ENCODE peak calls at places on chromosomes 1 and 21, in eight cellular contexts. One of them, this sample, is unnamed.

GRCh38 chr21:26070822-26071425 is 99.6 kb downstream of the APP start:
- DNase-seq in psoas muscle: no peak
- DNase-seq in right cardiac atrium: no peak
- DNase-seq in sigmoid colon: peak; percentile 81
- DNase-seq in mammary epithelial cell: no peak
- DNase-seq in left ventricle myocardium inferior: no peak
- DNase-seq in mesendoderm: peak; percentile 76
- DNase-seq in GM23338: peak; percentile 67
- DNase-seq in this sample: peak; percentile 30

GRCh38 chr21:27526451-27526850 is 559.6 kb upstream of the ADAMTS5 start:
- DNase-seq in psoas muscle: no peak
- DNase-seq in right cardiac atrium: peak; percentile 43
- DNase-seq in sigmoid colon: no peak
- DNase-seq in mammary epithelial cell: no peak
- DNase-seq in left ventricle myocardium inferior: peak; percentile 23
- DNase-seq in mesendoderm: peak; percentile 3
- DNase-seq in GM23338: no peak
- DNase-seq in this sample: no peak

GRCh38 chr1:186896211-186896610 is 67.5 kb downstream of the PLA2G4A start:
- DNase-seq in psoas muscle: no peak
- DNase-seq in right cardiac atrium: no peak
- DNase-seq in sigmoid colon: no peak
- DNase-seq in mammary epithelial cell: peak; percentile 53
- DNase-seq in left ventricle myocardium inferior: no peak
- DNase-seq in mesendoderm: no peak
- DNase-seq in GM23338: no peak
- DNase-seq in this sample: peak; percentile 8

GRCh38 chr1:206143537-206144155 is 26.5 kb upstream of the AVPR1B start:
- DNase-seq in psoas muscle: no peak
- DNase-seq in right cardiac atrium: no peak
- DNase-seq in sigmoid colon: no peak
- DNase-seq in mammary epithelial cell: no peak
- DNase-seq in left ventricle myocardium inferior: no peak
- DNase-seq in mesendoderm: no peak
- DNase-seq in GM23338: no peak
- DNase-seq in this sample: no peak

GRCh38 chr1:198903203-198903602 is 264.4 kb downstream of the PTPRC start:
- DNase-seq in psoas muscle: no peak
- DNase-seq in right cardiac atrium: no peak
- DNase-seq in sigmoid colon: no peak
- DNase-seq in mammary epithelial cell: peak; percentile 44
- DNase-seq in left ventricle myocardium inferior: no peak
- DNase-seq in mesendoderm: peak; percentile 54
- DNase-seq in GM23338: peak; percentile 62
- DNase-seq in this sample: peak; percentile 12

GRCh38 chr1:54884135-54884586 is 2.8 kb downstream of the DHCR24 start:
- DNase-seq in psoas muscle: no peak
- DNase-seq in right cardiac atrium: no peak
- DNase-seq in sigmoid colon: no peak
- DNase-seq in mammary epithelial cell: no peak
- DNase-seq in left ventricle myocardium inferior: no peak
- DNase-seq in mesendoderm: no peak
- DNase-seq in GM23338: no peak
- DNase-seq in this sample: no peak

GRCh38 chr21:34276711-34277425 is 86.9 kb upstream of the KCNE2 start:
- DNase-seq in psoas muscle: no peak
- DNase-seq in right cardiac atrium: no peak
- DNase-seq in sigmoid colon: no peak
- DNase-seq in mammary epithelial cell: peak; percentile 17
- DNase-seq in left ventricle myocardium inferior: no peak
- DNase-seq in mesendoderm: no peak
- DNase-seq in GM23338: no peak
- DNase-seq in this sample: no peak

GRCh38 chr1:67556297-67556900 is 126.2 kb upstream of the SERBP1 start:
- DNase-seq in psoas muscle: no peak
- DNase-seq in right cardiac atrium: no peak
- DNase-seq in sigmoid colon: no peak
- DNase-seq in mammary epithelial cell: no peak
- DNase-seq in left ventricle myocardium inferior: no peak
- DNase-seq in mesendoderm: no peak
- DNase-seq in GM23338: no peak
- DNase-seq in this sample: no peak

GRCh38 chr1:64675718-64676345 is 69.0 kb upstream of the RAVER2 start:
- DNase-seq in psoas muscle: no peak
- DNase-seq in right cardiac atrium: no peak
- DNase-seq in sigmoid colon: no peak
- DNase-seq in mammary epithelial cell: no peak
- DNase-seq in left ventricle myocardium inferior: no peak
- DNase-seq in mesendoderm: no peak
- DNase-seq in GM23338: peak; percentile 51
- DNase-seq in this sample: peak; percentile 37

GRCh38 chr21:29287383-29287782 is 11.3 kb upstream of the BACH1 start:
- DNase-seq in psoas muscle: no peak
- DNase-seq in right cardiac atrium: no peak
- DNase-seq in sigmoid colon: no peak
- DNase-seq in mammary epithelial cell: no peak
- DNase-seq in left ventricle myocardium inferior: no peak
- DNase-seq in mesendoderm: no peak
- DNase-seq in GM23338: no peak
- DNase-seq in this sample: no peak

GRCh38 chr1:28122183-28122582 is 33.8 kb upstream of the EYA3 start:
- DNase-seq in psoas muscle: no peak
- DNase-seq in right cardiac atrium: no peak
- DNase-seq in sigmoid colon: no peak
- DNase-seq in mammary epithelial cell: no peak
- DNase-seq in left ventricle myocardium inferior: no peak
- DNase-seq in mesendoderm: no peak
- DNase-seq in GM23338: no peak
- DNase-seq in this sample: no peak

GRCh38 chr1:152112101-152112884 is 3.0 kb downstream of the TCHH start:
- DNase-seq in psoas muscle: no peak
- DNase-seq in right cardiac atrium: peak; percentile 43
- DNase-seq in sigmoid colon: no peak
- DNase-seq in mammary epithelial cell: peak; percentile 31
- DNase-seq in left ventricle myocardium inferior: no peak
- DNase-seq in mesendoderm: peak; percentile 40
- DNase-seq in GM23338: peak; percentile 58
- DNase-seq in this sample: no peak

GRCh38 chr1:38728176-38728908 is 131.2 kb downstream of the RRAGC start:
- DNase-seq in psoas muscle: no peak
- DNase-seq in right cardiac atrium: peak; percentile 87
- DNase-seq in sigmoid colon: peak; percentile 81
- DNase-seq in mammary epithelial cell: peak; percentile 7
- DNase-seq in left ventricle myocardium inferior: peak; percentile 53
- DNase-seq in mesendoderm: peak; percentile 22
- DNase-seq in GM23338: peak; percentile 20
- DNase-seq in this sample: peak; percentile 71

GRCh38 chr1:119859647-119860046 is 36.7 kb downstream of the ADAM30 start:
- DNase-seq in psoas muscle: no peak
- DNase-seq in right cardiac atrium: no peak
- DNase-seq in sigmoid colon: no peak
- DNase-seq in mammary epithelial cell: peak; percentile 53
- DNase-seq in left ventricle myocardium inferior: no peak
- DNase-seq in mesendoderm: no peak
- DNase-seq in GM23338: no peak
- DNase-seq in this sample: no peak

GRCh38 chr1:13930151-13930550 is 230.2 kb downstream of the PRDM2 start:
- DNase-seq in psoas muscle: no peak
- DNase-seq in right cardiac atrium: no peak
- DNase-seq in sigmoid colon: no peak
- DNase-seq in mammary epithelial cell: no peak
- DNase-seq in left ventricle myocardium inferior: no peak
- DNase-seq in mesendoderm: peak; percentile 57
- DNase-seq in GM23338: peak; percentile 78
- DNase-seq in this sample: no peak

GRCh38 chr1:224644553-224645154 is 28.5 kb downstream of the CNIH3 start:
- DNase-seq in psoas muscle: no peak
- DNase-seq in right cardiac atrium: no peak
- DNase-seq in sigmoid colon: no peak
- DNase-seq in mammary epithelial cell: peak; percentile 48
- DNase-seq in left ventricle myocardium inferior: no peak
- DNase-seq in mesendoderm: peak; percentile 84
- DNase-seq in GM23338: peak; percentile 80
- DNase-seq in this sample: peak; percentile 73

GRCh38 chr1:162213281-162213909 is 143.9 kb downstream of the NOS1AP start:
- DNase-seq in psoas muscle: peak; percentile 59
- DNase-seq in right cardiac atrium: peak; percentile 77
- DNase-seq in sigmoid colon: peak; percentile 92
- DNase-seq in mammary epithelial cell: peak; percentile 84
- DNase-seq in left ventricle myocardium inferior: peak; percentile 42
- DNase-seq in mesendoderm: no peak
- DNase-seq in GM23338: peak; percentile 59
- DNase-seq in this sample: peak; percentile 24

GRCh38 chr1:183871568-183871967 is 66.6 kb downstream of the RGL1 start:
- DNase-seq in psoas muscle: no peak
- DNase-seq in right cardiac atrium: no peak
- DNase-seq in sigmoid colon: no peak
- DNase-seq in mammary epithelial cell: no peak
- DNase-seq in left ventricle myocardium inferior: no peak
- DNase-seq in mesendoderm: no peak
- DNase-seq in GM23338: no peak
- DNase-seq in this sample: no peak

GRCh38 chr1:159076753-159077656 is at the start of gene AIM2:
- DNase-seq in psoas muscle: no peak
- DNase-seq in right cardiac atrium: peak; percentile 55
- DNase-seq in sigmoid colon: no peak
- DNase-seq in mammary epithelial cell: no peak
- DNase-seq in left ventricle myocardium inferior: no peak
- DNase-seq in mesendoderm: no peak
- DNase-seq in GM23338: no peak
- DNase-seq in this sample: no peak

GRCh38 chr1:216855810-216856209 is 132.6 kb upstream of the ESRRG start:
- DNase-seq in psoas muscle: no peak
- DNase-seq in right cardiac atrium: no peak
- DNase-seq in sigmoid colon: no peak
- DNase-seq in mammary epithelial cell: no peak
- DNase-seq in left ventricle myocardium inferior: no peak
- DNase-seq in mesendoderm: peak; percentile 33
- DNase-seq in GM23338: peak; percentile 12
- DNase-seq in this sample: no peak

GRCh38 chr1:157944666-157945280 is 48.7 kb upstream of the KIRREL1 start:
- DNase-seq in psoas muscle: no peak
- DNase-seq in right cardiac atrium: no peak
- DNase-seq in sigmoid colon: no peak
- DNase-seq in mammary epithelial cell: no peak
- DNase-seq in left ventricle myocardium inferior: no peak
- DNase-seq in mesendoderm: no peak
- DNase-seq in GM23338: no peak
- DNase-seq in this sample: peak; percentile 17

GRCh38 chr1:11707621-11708276 is 16.2 kb downstream of the DRAXIN start:
- DNase-seq in psoas muscle: peak; percentile 63
- DNase-seq in right cardiac atrium: peak; percentile 86
- DNase-seq in sigmoid colon: no peak
- DNase-seq in mammary epithelial cell: no peak
- DNase-seq in left ventricle myocardium inferior: peak; percentile 78
- DNase-seq in mesendoderm: peak; percentile 47
- DNase-seq in GM23338: no peak
- DNase-seq in this sample: peak; percentile 51
- H3K27ac ChIP-seq in psoas muscle: no peak overlapping the region
- H3K27ac ChIP-seq in right cardiac atrium: no peak overlapping the region
- H3K27ac ChIP-seq in sigmoid colon: no peak overlapping the region
- H3K27ac ChIP-seq in mammary epithelial cell: no peak overlapping the region
- H3K27ac ChIP-seq in left ventricle myocardium inferior: peak overlapping the region; percentile 83
- H3K27ac ChIP-seq in mesendoderm: no peak overlapping the region
- H3K27ac ChIP-seq in GM23338: peak overlapping the region; percentile 32
- H3K27ac ChIP-seq in this sample: no peak overlapping the region

DNA sequence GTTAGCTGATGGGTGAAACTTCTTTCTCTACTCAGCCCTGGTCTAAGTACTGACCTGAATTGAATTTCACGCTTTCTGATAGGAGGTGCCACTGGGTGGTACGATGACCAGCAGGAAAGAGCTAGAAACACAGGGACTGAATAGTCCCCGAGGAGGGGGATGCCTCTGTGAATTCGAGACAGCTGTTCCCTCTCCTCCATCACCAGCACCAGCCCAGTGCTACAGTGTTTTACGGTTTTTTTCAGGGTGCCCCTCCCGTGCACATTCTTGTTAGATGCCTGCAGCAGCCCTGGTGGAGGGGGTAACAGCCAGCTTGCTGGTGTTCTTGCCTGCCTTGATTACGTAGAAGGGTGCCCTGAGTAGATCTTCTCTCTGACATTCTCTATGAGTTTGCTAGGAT is 7.1 kb downstream of the HUNK start:
- DNase-seq in psoas muscle: no peak
- DNase-seq in right cardiac atrium: no peak
- DNase-seq in sigmoid colon: no peak
- DNase-seq in mammary epithelial cell: no peak
- DNase-seq in left ventricle myocardium inferior: no peak
- DNase-seq in mesendoderm: peak; percentile 30
- DNase-seq in GM23338: no peak
- DNase-seq in this sample: no peak
- H3K27ac ChIP-seq in psoas muscle: no peak overlapping the region
- H3K27ac ChIP-seq in right cardiac atrium: no peak overlapping the region
- H3K27ac ChIP-seq in sigmoid colon: no peak overlapping the region
- H3K27ac ChIP-seq in mammary epithelial cell: no peak overlapping the region
- H3K27ac ChIP-seq in left ventricle myocardium inferior: no peak overlapping the region
- H3K27ac ChIP-seq in mesendoderm: no peak overlapping the region
- H3K27ac ChIP-seq in GM23338: no peak overlapping the region
- H3K27ac ChIP-seq in this sample: no peak overlapping the region

GRCh38 chr1:40058453-40059291 is 18.1 kb downstream of the CAP1 start:
- DNase-seq in psoas muscle: no peak
- DNase-seq in right cardiac atrium: no peak
- DNase-seq in sigmoid colon: no peak
- DNase-seq in mammary epithelial cell: no peak
- DNase-seq in left ventricle myocardium inferior: no peak
- DNase-seq in mesendoderm: no peak
- DNase-seq in GM23338: no peak
- DNase-seq in this sample: peak; percentile 22
- H3K27ac ChIP-seq in psoas muscle: peak overlapping the region; percentile 80
- H3K27ac ChIP-seq in right cardiac atrium: no peak overlapping the region
- H3K27ac ChIP-seq in sigmoid colon: peak overlapping the region; percentile 49
- H3K27ac ChIP-seq in mammary epithelial cell: peak overlapping the region; percentile 1
- H3K27ac ChIP-seq in left ventricle myocardium inferior: peak overlapping the region; percentile 71
- H3K27ac ChIP-seq in mesendoderm: no peak overlapping the region
- H3K27ac ChIP-seq in GM23338: peak overlapping the region; percentile 40
- H3K27ac ChIP-seq in this sample: peak overlapping the region; percentile 64

DNA sequence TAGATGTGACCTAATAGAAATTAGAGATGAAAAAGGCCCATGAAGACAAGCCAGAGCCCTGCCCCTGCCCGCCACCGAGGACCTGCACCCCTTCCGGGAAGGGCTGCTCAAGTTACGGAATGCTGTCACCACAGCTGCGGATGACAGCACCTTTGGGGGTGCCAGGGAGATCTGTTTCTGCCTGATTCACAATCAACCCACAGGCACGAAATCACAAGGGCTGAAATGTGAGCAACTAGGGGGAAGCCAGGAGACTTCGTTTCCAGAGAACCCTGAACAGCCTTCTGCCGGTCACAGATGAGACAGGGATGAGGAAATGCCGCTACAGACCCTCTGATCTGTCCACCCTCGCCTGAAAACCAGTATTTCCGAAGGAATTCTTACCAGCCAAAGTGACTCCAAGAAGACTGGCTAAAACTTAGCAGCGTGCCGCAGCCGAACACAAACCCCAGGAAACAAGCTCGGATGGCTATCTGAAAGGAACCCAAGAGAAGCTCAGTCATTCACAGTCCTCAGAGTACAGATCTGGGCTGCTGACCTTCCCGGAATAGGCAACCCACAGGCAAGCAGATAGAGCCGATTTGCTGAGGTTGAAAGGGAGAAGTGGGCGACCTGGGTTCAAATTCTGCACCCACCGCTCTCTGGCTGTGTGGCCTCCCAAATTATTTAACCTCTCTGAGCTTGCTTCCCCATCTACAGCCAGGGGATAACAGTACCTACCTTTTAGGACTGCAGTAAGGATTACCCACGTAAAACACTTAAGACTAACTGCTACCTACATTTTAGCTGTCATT is 1.1 kb downstream of the ICMT start:
- DNase-seq in psoas muscle: peak; percentile 49
- DNase-seq in right cardiac atrium: peak; percentile 19
- DNase-seq in sigmoid colon: no peak
- DNase-seq in mammary epithelial cell: no peak
- DNase-seq in left ventricle myocardium inferior: no peak
- DNase-seq in mesendoderm: no peak
- DNase-seq in GM23338: peak; percentile 5
- DNase-seq in this sample: no peak
- H3K27ac ChIP-seq in psoas muscle: peak overlapping the region; percentile 71
- H3K27ac ChIP-seq in right cardiac atrium: peak overlapping the region; percentile 2
- H3K27ac ChIP-seq in sigmoid colon: peak overlapping the region; percentile 60
- H3K27ac ChIP-seq in mammary epithelial cell: peak overlapping the region; percentile 30
- H3K27ac ChIP-seq in left ventricle myocardium inferior: peak overlapping the region; percentile 90
- H3K27ac ChIP-seq in mesendoderm: no peak overlapping the region
- H3K27ac ChIP-seq in GM23338: no peak overlapping the region
- H3K27ac ChIP-seq in this sample: peak overlapping the region; percentile 55